ENCODE peak calls at places on chromosomes 11 and 22, in six cellular contexts. N, B, J, Y, T and V are unnamed samples.

GRCh38 chr11:19992998-19993397 is 167.3 kb downstream of the DBX1 start:
- DNase-seq in N (no peak), B (no peak), J (no peak), Y (no peak), T (no peak), V (no peak)

GRCh38 chr22:46053563-46054090 is 76.7 kb upstream of the WNT7B start:
- DNase-seq in N (peak; percentile 79), B (no peak), J (peak; percentile 89), Y (peak; percentile 83), T (peak; percentile 91), V (no peak)

GRCh38 chr22:28788601-28789000 is 11.8 kb downstream of the XBP1 start:
- DNase-seq in N (no peak), B (no peak), J (no peak), Y (no peak), T (no peak), V (no peak)

GRCh38 chr22:22928666-22929380 is 41.2 kb downstream of the IGLL5 start:
- DNase-seq in N (peak; percentile 9), B (no peak), J (peak; percentile 28), Y (peak; percentile 61), T (peak; percentile 48), V (peak; percentile 89)

GRCh38 chr11:27390959-27391326 is 27.9 kb upstream of the CCDC34 start:
- DNase-seq in N (no peak), B (no peak), J (no peak), Y (no peak), T (no peak), V (no peak)

GRCh38 chr22:37762389-37762836 is 45.3 kb upstream of the GCAT start:
- DNase-seq in N (peak; percentile 39), B (no peak), J (no peak), Y (no peak), T (no peak), V (no peak)

GRCh38 chr11:128579790-128580504 is 7.4 kb downstream of the ETS1 start:
- DNase-seq in N (peak; percentile 81), B (no peak), J (no peak), Y (no peak), T (no peak), V (peak; percentile 55)

GRCh38 chr11:100994966-100995365 is 134.6 kb downstream of the PGR start:
- DNase-seq in N (peak; percentile 50), B (no peak), J (no peak), Y (no peak), T (no peak), V (no peak)

GRCh38 chr11:63508009-63508408 is 2.1 kb downstream of the LGALS12 start:
- DNase-seq in N (no peak), B (no peak), J (peak; percentile 42), Y (peak; percentile 41), T (no peak), V (peak; percentile 41)

GRCh38 chr11:57493507-57494503 is 21.7 kb downstream of the SLC43A1 start:
- DNase-seq in N (peak; percentile 73), B (no peak), J (peak; percentile 65), Y (peak; percentile 41), T (peak; percentile 77), V (peak; percentile 81)

GRCh38 chr11:124961972-124962609 is 8.1 kb downstream of the CCDC15 start:
- DNase-seq in N (peak; percentile 83), B (peak; percentile 75), J (peak; percentile 23), Y (no peak), T (no peak), V (peak; percentile 64)

GRCh38 chr22:36807627-36808026 is 9.2 kb downstream of the PVALB start:
- DNase-seq in N (peak; percentile 34), B (no peak), J (no peak), Y (no peak), T (no peak), V (no peak)

GRCh38 chr11:78150754-78151153 is 11.3 kb upstream of the ALG8 start:
- DNase-seq in N (no peak), B (no peak), J (no peak), Y (no peak), T (no peak), V (no peak)

GRCh38 chr11:113730887-113731726 is 25.0 kb upstream of the TMPRSS5 start:
- DNase-seq in N (peak; percentile 70), B (peak; percentile 21), J (peak; percentile 35), Y (peak; percentile 20), T (no peak), V (no peak)

GRCh38 chr11:12245091-12245490 is 132.3 kb upstream of the PARVA start:
- DNase-seq in N (no peak), B (no peak), J (no peak), Y (no peak), T (no peak), V (no peak)

GRCh38 chr11:80186687-80187086 is 745.9 kb upstream of the TENM4 start:
- DNase-seq in N (peak; percentile 22), B (no peak), J (no peak), Y (no peak), T (no peak), V (no peak)

GRCh38 chr11:19767691-19768151 is 55.1 kb downstream of the NAV2 start:
- DNase-seq in N (no peak), B (no peak), J (no peak), Y (no peak), T (no peak), V (no peak)

GRCh38 chr11:65501530-65502273 is 2.9 kb downstream of the MALAT1 start:
- DNase-seq in N (no peak), B (peak; percentile 40), J (no peak), Y (no peak), T (peak; percentile 7), V (no peak)

GRCh38 chr11:267491-267994 is 10.7 kb upstream of the NLRP6 start:
- DNase-seq in N (no peak), B (no peak), J (peak; percentile 56), Y (peak; percentile 39), T (peak; percentile 65), V (peak; percentile 72)

DNA sequence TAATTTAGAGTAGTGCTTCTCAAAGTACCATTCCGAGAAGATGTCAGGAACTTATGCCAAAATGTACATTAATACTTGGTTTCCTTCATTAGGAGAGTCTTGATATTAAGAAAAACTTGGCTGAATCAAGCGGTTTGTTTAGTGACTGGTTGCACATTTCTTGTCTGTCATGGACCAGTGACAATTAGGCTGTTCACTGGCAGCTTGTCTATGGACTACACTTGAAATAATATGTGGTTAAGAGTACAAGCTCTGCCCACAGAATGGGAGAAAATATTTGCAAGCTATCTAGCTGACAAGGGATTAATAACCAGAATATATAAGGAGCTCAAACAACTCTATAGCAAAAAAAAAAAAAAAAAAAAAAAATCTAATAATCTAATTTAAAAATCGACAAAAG is 24.6 kb downstream of the COA4 start:
- DNase-seq in N (no peak), B (no peak), J (no peak), Y (no peak), T (no peak), V (no peak)
- TF ChIP-seq CTCF in N (no peak), B (no peak), J (no peak), Y (no peak), T (no peak), V (no peak)

GRCh38 chr11:134634897-134635831 is 223.1 kb upstream of the B3GAT1 start:
- DNase-seq in N (no peak), B (no peak), J (no peak), Y (no peak), T (no peak), V (no peak)
- TF ChIP-seq CTCF in N (no peak), B (no peak), J (no peak), Y (no peak), T (no peak), V (no peak)

GRCh38 chr11:110481523-110481922 is 51.8 kb downstream of the FDX1 start:
- DNase-seq in N (no peak), B (no peak), J (no peak), Y (no peak), T (no peak), V (no peak)

GRCh38 chr11:110479445-110480101 is 49.8 kb downstream of the FDX1 start:
- DNase-seq in N (peak; percentile 25), B (no peak), J (no peak), Y (no peak), T (no peak), V (no peak)

GRCh38 chr11:110474578-110474977 is 44.8 kb downstream of the FDX1 start:
- DNase-seq in N (no peak), B (no peak), J (no peak), Y (no peak), T (no peak), V (no peak)

GRCh38 chr11:110479070-110479444 is 49.3 kb downstream of the FDX1 start:
- DNase-seq in N (no peak), B (no peak), J (no peak), Y (no peak), T (no peak), V (no peak)

GRCh38 chr11:110478410-110478809 is 48.7 kb downstream of the FDX1 start:
- DNase-seq in N (no peak), B (no peak), J (no peak), Y (no peak), T (no peak), V (no peak)
- TF ChIP-seq CTCF in N (peak; percentile 8), B (peak; percentile 26), J (no peak), Y (no peak), T (no peak), V (no peak)

GRCh38 chr11:61701298-61701993 is 21.3 kb downstream of the DAGLA start:
- DNase-seq in N (peak; percentile 22), B (no peak), J (no peak), Y (no peak), T (peak; percentile 67), V (no peak)
- TF ChIP-seq CTCF in N (no peak), B (peak; percentile 62), J (peak; percentile 24), Y (no peak), T (no peak), V (no peak)

DNA sequence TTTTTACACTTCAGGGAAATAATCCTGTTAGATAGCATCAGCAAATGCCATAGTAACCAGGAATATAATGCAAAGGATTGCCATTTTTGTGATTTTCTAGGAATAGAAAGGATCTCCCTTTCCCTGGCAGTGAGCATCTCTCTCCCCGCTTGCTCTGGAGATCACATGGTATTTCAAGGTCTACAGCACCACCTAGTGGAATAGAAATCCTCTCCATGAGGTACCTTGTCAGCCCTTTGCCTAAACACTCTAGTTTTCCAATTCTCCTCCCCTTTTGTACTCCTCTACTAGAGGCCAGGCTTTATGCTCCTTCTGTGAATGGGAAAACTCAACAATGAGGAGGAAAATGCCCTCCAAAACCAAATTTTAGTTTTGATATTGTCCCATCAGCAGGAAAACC is 78.4 kb downstream of the XRRA1 start:
- DNase-seq in N (peak; percentile 41), B (no peak), J (no peak), Y (no peak), T (no peak), V (no peak)
- TF ChIP-seq CTCF in N (peak; percentile 18), B (peak; percentile 34), J (no peak), Y (no peak), T (no peak), V (peak; percentile 29)

GRCh38 chr11:70517996-70518907 is 119.9 kb downstream of the CTTN start:
- DNase-seq in N (peak; percentile 53), B (peak; percentile 7), J (no peak), Y (no peak), T (peak; percentile 11), V (no peak)
- TF ChIP-seq CTCF in N (no peak), B (no peak), J (no peak), Y (no peak), T (no peak), V (no peak)

GRCh38 chr11:34565417-34566208 is 52.0 kb upstream of the ELF5 start:
- DNase-seq in N (peak; percentile 16), B (no peak), J (peak; percentile 39), Y (no peak), T (no peak), V (peak; percentile 35)
- TF ChIP-seq CTCF in N (peak; percentile 47), B (peak; percentile 72), J (peak; percentile 48), Y (no peak), T (no peak), V (peak; percentile 46)